ENCODE peak calls at places on chromosomes 12 and 14, in six cellular contexts. U is NCI-H1092 treated with DMSO at 0.1 percent for 48 hours; Z is neural crest cell; C is psoas muscle; B is globus pallidus; P is activated naive CD8-positive, alpha-beta T cell treated with anti-CD3 and anti-CD28 coated beads for 36 hours. K is an unnamed sample.

GRCh38 chr14:100740931-100741330 is 14.2 kb downstream of the DLK1 start:
- DNase-seq in P (no peak), B (no peak), U (no peak), C (no peak), Z (no peak), K (no peak)

GRCh38 chr12:131092911-131093901 is 139.5 kb downstream of the ADGRD1 start:
- DNase-seq in Z (no peak), C (peak), B (no peak), U (no peak), P (peak), K (no peak)

GRCh38 chr14:31927348-31927826 is 149.7 kb upstream of the ARHGAP5 start:
- DNase-seq in Z (peak), U (no peak), B (peak), P (no peak), C (no peak), K (no peak)

GRCh38 chr14:98766818-98767217 is 505.2 kb downstream of the BCL11B start:
- DNase-seq in U (no peak), P (no peak), Z (no peak), C (no peak), B (no peak), K (no peak)

GRCh38 chr12:119780786-119781434 is 96.2 kb downstream of the CIT start:
- DNase-seq in B (peak), Z (peak), P (no peak), C (no peak), U (no peak), K (no peak)

GRCh38 chr14:78848234-78848820 is 678.2 kb downstream of the NRXN3 start:
- DNase-seq in Z (peak), B (peak), C (no peak), P (peak), U (peak), K (peak)

GRCh38 chr12:27818421-27818918 is 38.4 kb upstream of the MANSC4 start:
- DNase-seq in U (no peak), C (no peak), B (no peak), P (no peak), Z (no peak), K (no peak)

GRCh38 chr12:5736527-5736926 is 208.5 kb downstream of the ANO2 start:
- DNase-seq in U (no peak), P (no peak), C (no peak), Z (no peak), B (no peak), K (no peak)

GRCh38 chr12:31324845-31325523 is 966 bp downstream of the SINHCAF start:
- DNase-seq in B (peak), U (peak), P (peak), Z (peak), C (peak), K (peak)